ENCODE peak calls at places on chromosomes 3 and 15, in four cellular contexts. U is ovary, Z is spleen, Q is vagina. W is an unnamed sample. For H3K4me1 and H3K27me3, the result is how much of the 10 kb centered on the place peaks cover.

GRCh38 chr15:25072857-25073476 is 118.2 kb downstream of the SNRPN start:
- DNase-seq in U (no peak), Z (no peak), Q (no peak), W (no peak)

GRCh38 chr15:90192961-90193786 is 8.0 kb upstream of the SEMA4B start:
- DNase-seq in U (peak), Z (peak), Q (no peak), W (no peak)

GRCh38 chr15:59399465-59400102 is 26.9 kb upstream of the MYO1E start:
- DNase-seq in U (no peak), Z (peak), Q (no peak), W (peak)

GRCh38 chr3:65551945-65552344 is 486.8 kb downstream of the MAGI1 start:
- DNase-seq in U (no peak), Z (no peak), Q (no peak), W (no peak)

GRCh38 chr15:60752973-60753720 is 274.2 kb upstream of the ICE2 start:
- DNase-seq in U (no peak), Z (no peak), Q (no peak), W (no peak)

GRCh38 chr15:22887157-22887951 is 48.9 kb downstream of the NIPA2 start:
- DNase-seq in U (no peak), Z (no peak), Q (no peak), W (no peak)

GRCh38 chr3:97265237-97266005 is 451.0 kb downstream of the EPHA6 start:
- DNase-seq in U (no peak), Z (no peak), Q (no peak), W (no peak)

GRCh38 chr15:90594297-90594696 is 64.6 kb downstream of the CRTC3 start:
- DNase-seq in U (no peak), Z (peak), Q (no peak), W (peak)

GRCh38 chr3:104677932-104678331 is 688.8 kb upstream of the ALCAM start:
- DNase-seq in U (no peak), Z (no peak), Q (no peak), W (no peak)

GRCh38 chr3:187798531-187799520 is 53.6 kb upstream of the BCL6 start:
- DNase-seq in U (no peak), Z (no peak), Q (no peak), W (no peak)

GRCh38 chr3:9036327-9037112 is 73.2 kb upstream of the RAD18 start:
- DNase-seq in U (peak), Z (no peak), Q (no peak), W (peak)

GRCh38 chr3:157128771-157129671 is 30.9 kb downstream of the CCNL1 start:
- DNase-seq in U (peak), Z (peak), Q (no peak), W (no peak)

GRCh38 chr3:126666002-126666401 is 11.1 kb upstream of the TXNRD3 start:
- DNase-seq in U (no peak), Z (peak), Q (peak), W (no peak)

GRCh38 chr3:128911911-128912310 is 32.5 kb downstream of the ACAD9 start:
- DNase-seq in U (no peak), Z (no peak), Q (no peak), W (no peak)

GRCh38 chr3:172315401-172316091 is 132.7 kb downstream of the GHSR start:
- DNase-seq in U (peak), Z (no peak), Q (no peak), W (no peak)

GRCh38 chr3:122415104-122415744 is 638 bp downstream of the WDR5B start:
- DNase-seq in U (no peak), Z (no peak), Q (no peak), W (peak)

GRCh38 chr3:57942872-57943283 is 65.3 kb upstream of the FLNB start:
- DNase-seq in U (no peak), Z (no peak), Q (no peak), W (no peak)

GRCh38 chr15:73951591-73951990 is 25.3 kb downstream of the LOXL1 start:
- DNase-seq in U (no peak), Z (peak), Q (no peak), W (no peak)

GRCh38 chr3:47994180-47994579 is 22.0 kb downstream of the MAP4 start:
- DNase-seq in U (no peak), Z (no peak), Q (no peak), W (no peak)

GRCh38 chr3:110243081-110243480 is 828.5 kb upstream of the NECTIN3 start:
- DNase-seq in U (no peak), Z (no peak), Q (no peak), W (no peak)

GRCh38 chr3:52481819-52482521 is 13.2 kb upstream of the STAB1 start:
- DNase-seq in U (no peak), Z (no peak), Q (no peak), W (no peak)

DNA sequence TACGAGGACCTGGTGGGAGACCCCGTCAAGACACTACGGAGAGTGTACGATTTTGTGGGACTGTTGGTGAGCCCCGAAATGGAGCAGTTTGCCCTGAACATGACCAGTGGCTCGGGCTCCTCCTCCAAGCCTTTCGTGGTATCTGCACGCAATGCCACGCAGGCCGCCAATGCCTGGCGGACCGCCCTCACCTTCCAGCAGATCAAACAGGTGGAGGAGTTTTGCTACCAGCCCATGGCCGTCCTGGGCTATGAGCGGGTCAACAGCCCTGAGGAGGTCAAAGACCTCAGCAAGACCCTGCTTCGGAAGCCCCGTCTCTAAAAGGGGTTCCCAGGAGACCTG is 2.5 kb downstream of the CHST2 start:
- DNase-seq in U (no peak), Z (peak), Q (no peak), W (no peak)
- H3K4me1 ChIP-seq in U (under half), Z (under half), Q (under half), W (under half)

GRCh38 chr15:94196536-94196935 is 34.8 kb upstream of the MCTP2 start:
- DNase-seq in U (no peak), Z (no peak), Q (no peak), W (no peak)

GRCh38 chr15:94199725-94200124 is 31.6 kb upstream of the MCTP2 start:
- DNase-seq in U (no peak), Z (no peak), Q (no peak), W (no peak)

GRCh38 chr15:94198633-94199032 is 32.7 kb upstream of the MCTP2 start:
- DNase-seq in U (no peak), Z (no peak), Q (no peak), W (no peak)

GRCh38 chr15:94193906-94194305 is 37.5 kb upstream of the MCTP2 start:
- DNase-seq in U (no peak), Z (no peak), Q (no peak), W (no peak)
- TF ChIP-seq POLR2A in U (no peak), Z (no peak), Q (no peak), W (no peak)

GRCh38 chr15:69562564-69562963 is 109.9 kb downstream of the RPLP1 start:
- DNase-seq in U (no peak), Z (no peak), Q (no peak), W (no peak)
- H3K27me3 ChIP-seq in U (under half), Z (under half), Q (under half), W (under half)

DNA sequence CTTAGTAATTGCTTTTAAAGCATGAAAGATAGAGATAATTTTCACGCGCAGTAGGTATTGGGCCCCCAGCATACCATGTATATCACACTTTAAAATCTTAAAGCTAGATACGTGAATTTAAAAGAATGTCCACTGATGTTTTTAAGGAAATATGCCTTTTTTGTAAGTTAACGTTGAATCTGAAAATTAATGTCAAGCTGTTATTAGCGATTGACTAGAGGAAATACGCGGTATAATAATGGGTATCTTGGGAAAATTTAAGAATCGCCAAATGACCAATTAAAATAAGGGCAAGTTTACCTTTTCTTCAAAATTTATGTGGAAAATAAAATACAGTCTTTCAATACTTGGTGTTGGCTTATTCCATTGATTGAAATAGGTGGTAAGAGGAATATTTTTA is 13.3 kb upstream of the CHD2 start:
- DNase-seq in U (no peak), Z (no peak), Q (no peak), W (no peak)
- H3K4me1 ChIP-seq in U (under half), Z (half or more), Q (half or more), W (under half)

DNA sequence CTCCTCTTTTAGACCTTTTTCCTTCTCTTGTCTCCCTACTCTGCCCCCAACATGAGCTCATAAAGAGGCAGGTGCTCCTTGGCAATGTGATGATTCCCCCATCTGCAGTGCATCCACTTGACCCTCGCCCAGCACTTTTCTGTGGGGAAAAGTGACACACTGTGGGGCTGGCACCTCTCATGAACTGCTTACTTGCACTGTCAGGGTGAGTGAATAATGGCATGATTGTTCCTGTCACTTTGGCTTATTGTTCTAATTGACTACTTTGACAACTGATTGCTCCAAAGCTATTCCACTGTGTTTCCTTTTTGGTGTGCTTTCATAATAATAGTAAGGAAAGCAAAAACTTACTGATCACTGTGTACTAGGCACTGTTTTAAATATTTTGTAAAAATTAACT is 253.3 kb upstream of the SUCLG2 start:
- DNase-seq in U (no peak), Z (no peak), Q (no peak), W (no peak)
- TF ChIP-seq POLR2A in U (no peak), Z (no peak), Q (no peak), W (no peak)

DNA sequence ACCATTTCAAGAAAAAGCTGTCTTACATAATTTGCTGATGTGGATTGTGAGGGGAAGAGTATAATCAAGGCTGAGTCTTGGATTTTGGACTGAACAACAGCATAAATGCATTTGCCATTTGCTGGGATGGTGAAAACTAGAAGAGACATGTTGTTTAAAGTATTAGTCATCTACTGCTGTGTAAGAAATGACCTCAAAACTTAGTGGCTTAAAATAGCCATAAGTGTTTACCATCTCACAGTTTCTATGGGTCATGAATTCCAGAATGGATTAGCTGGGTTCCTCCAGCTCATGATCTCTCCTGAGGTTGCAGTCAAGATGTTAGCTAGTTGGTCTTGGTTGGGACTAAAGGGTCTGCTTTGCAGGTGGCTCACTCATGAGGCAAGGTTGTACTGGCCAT is 66.2 kb downstream of the SCN11A start:
- DNase-seq in U (no peak), Z (no peak), Q (no peak), W (no peak)
- H3K27me3 ChIP-seq in U (under half), Z (under half), Q (under half), W (under half)

GRCh38 chr15:77624868-77625267 is 7.8 kb downstream of the LINGO1 start:
- DNase-seq in U (no peak), Z (no peak), Q (no peak), W (no peak)

GRCh38 chr15:77623008-77623877 is 9.5 kb downstream of the LINGO1 start:
- DNase-seq in U (no peak), Z (no peak), Q (no peak), W (no peak)

GRCh38 chr15:77625376-77625775 is 7.3 kb downstream of the LINGO1 start:
- DNase-seq in U (no peak), Z (no peak), Q (no peak), W (no peak)

GRCh38 chr15:77622212-77622941 is 10.3 kb downstream of the LINGO1 start:
- DNase-seq in U (no peak), Z (no peak), Q (no peak), W (no peak)

GRCh38 chr15:77623878-77624524 is 8.7 kb downstream of the LINGO1 start:
- DNase-seq in U (no peak), Z (no peak), Q (no peak), W (no peak)
- H3K4me1 ChIP-seq in U (under half), Z (under half), Q (under half), W (under half)

DNA sequence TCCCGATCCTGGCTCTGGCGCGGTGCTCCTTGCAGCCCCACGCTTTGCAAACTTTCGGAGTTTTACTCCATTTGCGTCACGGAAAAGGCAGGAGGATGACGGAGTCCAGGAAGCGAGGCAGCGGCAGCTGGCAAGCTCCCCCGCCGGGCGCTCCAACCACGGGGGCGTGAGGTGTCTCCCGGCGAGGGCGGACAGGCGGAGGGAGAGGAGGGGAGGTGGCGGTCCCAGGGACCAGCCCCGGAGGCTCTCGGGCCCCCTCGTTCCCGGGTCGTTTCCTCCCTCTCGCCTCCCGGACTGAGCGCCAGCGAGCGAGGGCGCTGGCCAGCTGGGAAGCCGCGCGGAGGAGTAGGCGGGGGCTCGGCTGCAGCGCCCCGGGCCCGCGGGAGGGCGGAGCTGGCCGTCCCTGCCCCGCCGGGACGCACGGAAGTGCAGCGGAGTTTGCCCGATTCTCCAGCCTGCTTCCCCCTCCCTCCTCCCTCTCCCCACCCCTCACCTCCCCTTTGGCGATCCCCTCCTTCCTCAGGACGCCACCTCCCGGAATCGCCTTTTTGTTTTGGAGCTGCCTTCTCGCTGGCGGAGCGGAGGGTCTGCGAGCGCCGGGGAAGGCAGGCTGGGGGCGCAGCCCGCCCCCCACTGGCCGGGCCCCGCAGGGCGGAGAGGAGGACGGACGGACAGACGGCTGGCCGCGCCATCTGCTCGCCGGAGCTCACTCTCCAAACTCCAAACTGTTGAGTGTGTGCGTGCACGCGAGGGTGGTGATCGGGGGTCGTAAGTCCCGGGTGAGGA is at the start of gene SNX33:
- DNase-seq in U (peak), Z (peak), Q (no peak), W (peak)
- TF ChIP-seq POLR2A in U (peak), Z (no peak), Q (no peak), W (no peak)

W was measured in tibial nerve.